ENCODE peak calls at places on chromosome 4, in nine cellular contexts. One of them, this sample, is unnamed.

GRCh38 chr4:4225915-4226605 is 669 bp downstream of the OTOP1 start:
- DNase-seq in cardiac fibroblast: peak; percentile 17
- DNase-seq in GM23338: peak; percentile 39
- DNase-seq in NB4: no peak
- DNase-seq in IMR-90: peak; percentile 2
- DNase-seq in fibroblast of lung: peak; percentile 14
- DNase-seq in left ventricle myocardium inferior: no peak
- DNase-seq in CD8-positive, alpha-beta T cell: no peak
- DNase-seq in HFF-Myc: no peak
- DNase-seq in this sample: no peak

GRCh38 chr4:183011213-183011907 is 87.7 kb upstream of the WWC2 start:
- DNase-seq in cardiac fibroblast: no peak
- DNase-seq in GM23338: no peak
- DNase-seq in NB4: peak; percentile 4
- DNase-seq in IMR-90: peak; percentile 65
- DNase-seq in fibroblast of lung: peak; percentile 50
- DNase-seq in left ventricle myocardium inferior: no peak
- DNase-seq in CD8-positive, alpha-beta T cell: no peak
- DNase-seq in HFF-Myc: no peak
- DNase-seq in this sample: no peak

GRCh38 chr4:78059524-78059889 is 2.4 kb downstream of the FRAS1 start:
- DNase-seq in cardiac fibroblast: peak; percentile 91
- DNase-seq in GM23338: peak; percentile 97
- DNase-seq in NB4: peak; percentile 34
- DNase-seq in IMR-90: peak; percentile 45
- DNase-seq in fibroblast of lung: peak; percentile 76
- DNase-seq in left ventricle myocardium inferior: peak; percentile 24
- DNase-seq in CD8-positive, alpha-beta T cell: no peak
- DNase-seq in HFF-Myc: peak; percentile 90
- DNase-seq in this sample: peak; percentile 67

GRCh38 chr4:7430368-7430964 is 4.3 kb downstream of the PSAPL1 start:
- DNase-seq in cardiac fibroblast: no peak
- DNase-seq in GM23338: peak; percentile 74
- DNase-seq in NB4: no peak
- DNase-seq in IMR-90: no peak
- DNase-seq in fibroblast of lung: no peak
- DNase-seq in left ventricle myocardium inferior: peak; percentile 6
- DNase-seq in CD8-positive, alpha-beta T cell: no peak
- DNase-seq in HFF-Myc: no peak
- DNase-seq in this sample: no peak

GRCh38 chr4:40850496-40850895 is 100.7 kb downstream of the NSUN7 start:
- DNase-seq in cardiac fibroblast: no peak
- DNase-seq in GM23338: no peak
- DNase-seq in NB4: no peak
- DNase-seq in IMR-90: no peak
- DNase-seq in fibroblast of lung: no peak
- DNase-seq in left ventricle myocardium inferior: no peak
- DNase-seq in CD8-positive, alpha-beta T cell: no peak
- DNase-seq in HFF-Myc: no peak
- DNase-seq in this sample: no peak

GRCh38 chr4:72974694-72975487 is 94.6 kb downstream of the COX18 start:
- DNase-seq in cardiac fibroblast: peak; percentile 43
- DNase-seq in GM23338: no peak
- DNase-seq in NB4: peak; percentile 2
- DNase-seq in IMR-90: peak; percentile 56
- DNase-seq in fibroblast of lung: peak; percentile 80
- DNase-seq in left ventricle myocardium inferior: no peak
- DNase-seq in CD8-positive, alpha-beta T cell: no peak
- DNase-seq in HFF-Myc: no peak
- DNase-seq in this sample: peak; percentile 73

GRCh38 chr4:336099-336892 is 1.3 kb upstream of the ZNF141 start:
- DNase-seq in cardiac fibroblast: peak; percentile 22
- DNase-seq in GM23338: peak; percentile 46
- DNase-seq in NB4: no peak
- DNase-seq in IMR-90: no peak
- DNase-seq in fibroblast of lung: no peak
- DNase-seq in left ventricle myocardium inferior: peak; percentile 59
- DNase-seq in CD8-positive, alpha-beta T cell: no peak
- DNase-seq in HFF-Myc: no peak
- DNase-seq in this sample: no peak

GRCh38 chr4:100462206-100462605 is 55.6 kb downstream of the EMCN start:
- DNase-seq in cardiac fibroblast: no peak
- DNase-seq in GM23338: no peak
- DNase-seq in NB4: no peak
- DNase-seq in IMR-90: peak; percentile 49
- DNase-seq in fibroblast of lung: peak; percentile 82
- DNase-seq in left ventricle myocardium inferior: no peak
- DNase-seq in CD8-positive, alpha-beta T cell: no peak
- DNase-seq in HFF-Myc: no peak
- DNase-seq in this sample: no peak

GRCh38 chr4:89617256-89617655 is 219.7 kb downstream of the SNCA start:
- DNase-seq in cardiac fibroblast: no peak
- DNase-seq in GM23338: no peak
- DNase-seq in NB4: no peak
- DNase-seq in IMR-90: no peak
- DNase-seq in fibroblast of lung: peak; percentile 30
- DNase-seq in left ventricle myocardium inferior: no peak
- DNase-seq in CD8-positive, alpha-beta T cell: no peak
- DNase-seq in HFF-Myc: peak; percentile 26
- DNase-seq in this sample: no peak

GRCh38 chr4:166091914-166092510 is 219.0 kb downstream of the TLL1 start:
- DNase-seq in cardiac fibroblast: peak; percentile 62
- DNase-seq in GM23338: peak; percentile 54
- DNase-seq in NB4: peak; percentile 43
- DNase-seq in IMR-90: peak; percentile 29
- DNase-seq in fibroblast of lung: peak; percentile 23
- DNase-seq in left ventricle myocardium inferior: no peak
- DNase-seq in CD8-positive, alpha-beta T cell: no peak
- DNase-seq in HFF-Myc: peak; percentile 11
- DNase-seq in this sample: peak; percentile 18

GRCh38 chr4:100017627-100018310 is 67.7 kb upstream of the H2AZ1 start:
- DNase-seq in cardiac fibroblast: no peak
- DNase-seq in GM23338: no peak
- DNase-seq in NB4: no peak
- DNase-seq in IMR-90: peak; percentile 21
- DNase-seq in fibroblast of lung: no peak
- DNase-seq in left ventricle myocardium inferior: no peak
- DNase-seq in CD8-positive, alpha-beta T cell: no peak
- DNase-seq in HFF-Myc: no peak
- DNase-seq in this sample: peak; percentile 98

GRCh38 chr4:138560448-138560847 is 318.3 kb upstream of the SLC7A11 start:
- DNase-seq in cardiac fibroblast: no peak
- DNase-seq in GM23338: peak; percentile 75
- DNase-seq in NB4: no peak
- DNase-seq in IMR-90: no peak
- DNase-seq in fibroblast of lung: no peak
- DNase-seq in left ventricle myocardium inferior: no peak
- DNase-seq in CD8-positive, alpha-beta T cell: no peak
- DNase-seq in HFF-Myc: no peak
- DNase-seq in this sample: no peak
- TF ChIP-seq CTCF in cardiac fibroblast: no peak
- TF ChIP-seq CTCF in GM23338: peak; percentile 81
- TF ChIP-seq CTCF in NB4: no peak
- TF ChIP-seq CTCF in IMR-90: no peak
- TF ChIP-seq CTCF in fibroblast of lung: no peak
- TF ChIP-seq CTCF in left ventricle myocardium inferior: no peak
- TF ChIP-seq CTCF in CD8-positive, alpha-beta T cell: no peak
- TF ChIP-seq CTCF in HFF-Myc: no peak
- TF ChIP-seq CTCF in this sample: no peak

DNA sequence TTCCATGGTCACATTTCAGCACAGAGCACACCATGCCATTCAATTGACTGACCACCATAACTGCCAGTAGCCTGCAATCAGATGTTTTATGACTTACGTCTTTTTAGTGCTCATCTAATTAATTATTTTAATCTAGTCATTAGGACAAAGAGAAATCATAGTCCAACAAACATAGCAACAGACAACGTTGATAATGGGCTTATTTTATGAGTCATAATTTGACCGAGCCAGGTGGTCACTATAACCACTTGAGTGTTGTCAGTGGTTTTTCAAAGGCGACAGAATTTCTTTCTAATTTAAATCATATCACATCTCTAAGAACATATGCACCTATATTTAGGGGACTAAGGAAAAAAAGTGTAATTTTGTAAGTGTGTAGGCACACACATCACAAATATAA is 1.9 kb downstream of the SEC24D start:
- DNase-seq in cardiac fibroblast: peak; percentile 27
- DNase-seq in GM23338: no peak
- DNase-seq in NB4: no peak
- DNase-seq in IMR-90: no peak
- DNase-seq in fibroblast of lung: peak; percentile 44
- DNase-seq in left ventricle myocardium inferior: no peak
- DNase-seq in CD8-positive, alpha-beta T cell: no peak
- DNase-seq in HFF-Myc: no peak
- DNase-seq in this sample: no peak
- H3K4me3 ChIP-seq in cardiac fibroblast: peak overlapping the region; percentile 14
- H3K4me3 ChIP-seq in GM23338: peak overlapping the region; percentile 87
- H3K4me3 ChIP-seq in NB4: no peak overlapping the region
- H3K4me3 ChIP-seq in IMR-90: peak overlapping the region; percentile 28
- H3K4me3 ChIP-seq in fibroblast of lung: peak overlapping the region; percentile 98
- H3K4me3 ChIP-seq in left ventricle myocardium inferior: peak overlapping the region; percentile 99
- H3K4me3 ChIP-seq in CD8-positive, alpha-beta T cell: no peak overlapping the region
- H3K4me3 ChIP-seq in HFF-Myc: peak overlapping the region; percentile 75
- H3K4me3 ChIP-seq in this sample: no peak overlapping the region

GRCh38 chr4:185425600-185426352 is at the start of gene UFSP2:
- DNase-seq in cardiac fibroblast: peak; percentile 93
- DNase-seq in GM23338: peak; percentile 92
- DNase-seq in NB4: peak; percentile 87
- DNase-seq in IMR-90: peak; percentile 88
- DNase-seq in fibroblast of lung: peak; percentile 86
- DNase-seq in left ventricle myocardium inferior: peak; percentile 88
- DNase-seq in CD8-positive, alpha-beta T cell: peak; percentile 89
- DNase-seq in HFF-Myc: peak; percentile 73
- DNase-seq in this sample: peak; percentile 80
- TF ChIP-seq CTCF in cardiac fibroblast: no peak
- TF ChIP-seq CTCF in GM23338: no peak
- TF ChIP-seq CTCF in NB4: no peak
- TF ChIP-seq CTCF in IMR-90: no peak
- TF ChIP-seq CTCF in fibroblast of lung: no peak
- TF ChIP-seq CTCF in left ventricle myocardium inferior: no peak
- TF ChIP-seq CTCF in CD8-positive, alpha-beta T cell: no peak
- TF ChIP-seq CTCF in HFF-Myc: no peak
- TF ChIP-seq CTCF in this sample: no peak

DNA sequence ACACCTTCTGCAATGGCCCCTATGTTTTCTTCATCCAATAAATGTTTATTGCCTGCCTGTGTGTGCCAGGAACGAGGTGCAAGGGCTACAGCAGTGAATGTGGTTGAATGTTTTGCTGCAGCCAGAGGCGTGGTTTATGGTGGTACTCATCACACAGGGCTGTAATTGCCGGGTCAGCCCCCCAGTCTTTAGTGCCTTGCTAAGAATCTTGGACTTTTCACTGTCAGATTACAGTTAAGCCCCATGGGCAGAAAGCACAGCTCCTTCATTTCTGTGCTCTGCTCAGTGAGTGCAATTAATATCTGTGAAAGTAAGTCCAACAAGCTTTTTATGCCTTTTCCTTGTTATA is 67.8 kb downstream of the TAPT1 start:
- DNase-seq in cardiac fibroblast: no peak
- DNase-seq in GM23338: no peak
- DNase-seq in NB4: no peak
- DNase-seq in IMR-90: no peak
- DNase-seq in fibroblast of lung: no peak
- DNase-seq in left ventricle myocardium inferior: no peak
- DNase-seq in CD8-positive, alpha-beta T cell: no peak
- DNase-seq in HFF-Myc: no peak
- DNase-seq in this sample: no peak
- H3K4me3 ChIP-seq in cardiac fibroblast: no peak overlapping the region
- H3K4me3 ChIP-seq in GM23338: no peak overlapping the region
- H3K4me3 ChIP-seq in NB4: no peak overlapping the region
- H3K4me3 ChIP-seq in IMR-90: no peak overlapping the region
- H3K4me3 ChIP-seq in fibroblast of lung: no peak overlapping the region
- H3K4me3 ChIP-seq in left ventricle myocardium inferior: no peak overlapping the region
- H3K4me3 ChIP-seq in CD8-positive, alpha-beta T cell: no peak overlapping the region
- H3K4me3 ChIP-seq in HFF-Myc: no peak overlapping the region
- H3K4me3 ChIP-seq in this sample: no peak overlapping the region

This sample was measured in LNCaP clone FGC.